ENCODE peak calls at places on chromosomes 16 and 17, in five cellular contexts. B is ELF-1, P is Peyer's patch, W is iPS-NIHi11, G is NCI-H2081. I is an unnamed sample.

GRCh38 chr16:85394511-85395206 is 218.5 kb upstream of the GSE1 start:
- DNase-seq in B (no peak), P (no peak), W (no peak), G (no peak), I (no peak)

GRCh38 chr17:80449930-80450576 is 26.4 kb downstream of the NPTX1 start:
- DNase-seq in B (no peak), P (no peak), W (no peak), G (no peak), I (no peak)

GRCh38 chr17:30212750-30213149 is 22.7 kb downstream of the SLC6A4 start:
- DNase-seq in B (no peak), P (no peak), W (no peak), G (no peak), I (peak)

GRCh38 chr16:30567160-30567990 is 4.1 kb downstream of the ZNF688 start:
- DNase-seq in B (no peak), P (no peak), W (no peak), G (no peak), I (no peak)

GRCh38 chr16:14371778-14372431 is 258.2 kb downstream of the PARN start:
- DNase-seq in B (no peak), P (no peak), W (peak), G (no peak), I (peak)

GRCh38 chr17:80319999-80320344 is 59.3 kb downstream of the RNF213 start:
- DNase-seq in B (no peak), P (no peak), W (no peak), G (no peak), I (no peak)

GRCh38 chr16:23905027-23905426 is 69.2 kb downstream of the PRKCB start:
- DNase-seq in B (peak), P (no peak), W (peak), G (no peak), I (peak)

GRCh38 chr17:39903158-39903884 is 15.1 kb downstream of the GSDMB start:
- DNase-seq in B (no peak), P (no peak), W (no peak), G (no peak), I (no peak)

GRCh38 chr17:72756256-72756655 is 336.2 kb downstream of the SLC39A11 start:
- DNase-seq in B (no peak), P (no peak), W (no peak), G (no peak), I (no peak)

GRCh38 chr17:82734987-82735866 is at the start of gene FN3K:
- DNase-seq in B (peak), P (peak), W (peak), G (peak), I (peak)

GRCh38 chr17:72527819-72528218 is 407.0 kb downstream of the SOX9 start:
- DNase-seq in B (no peak), P (no peak), W (no peak), G (no peak), I (no peak)

GRCh38 chr17:74930535-74931036 is 5.1 kb upstream of the OTOP3 start:
- DNase-seq in B (no peak), P (no peak), W (no peak), G (no peak), I (no peak)

GRCh38 chr17:39772987-39773664 is 35.4 kb downstream of the GRB7 start:
- DNase-seq in B (no peak), P (no peak), W (no peak), G (no peak), I (peak)

GRCh38 chr17:58531661-58532554 is 17.5 kb upstream of the MTMR4 start:
- DNase-seq in B (peak), P (peak), W (peak), G (peak), I (peak)

GRCh38 chr17:3973498-3974137 is 9.4 kb upstream of the ATP2A3 start:
- DNase-seq in B (no peak), P (peak), W (peak), G (no peak), I (peak)

GRCh38 chr17:72466199-72466598 is 345.4 kb downstream of the SOX9 start:
- DNase-seq in B (no peak), P (peak), W (no peak), G (no peak), I (no peak)

GRCh38 chr16:8655184-8655717 is 19.2 kb upstream of the ABAT start:
- DNase-seq in B (peak), P (no peak), W (peak), G (no peak), I (peak)

GRCh38 chr16:70611224-70611598 is 35.1 kb upstream of the IL34 start:
- DNase-seq in B (no peak), P (no peak), W (peak), G (no peak), I (peak)

GRCh38 chr16:73067671-73068545 is 20.0 kb upstream of the ZFHX3 start:
- DNase-seq in B (no peak), P (no peak), W (no peak), G (no peak), I (peak)

GRCh38 chr16:19967561-19967960 is 82.9 kb upstream of the GPRC5B start:
- DNase-seq in B (no peak), P (no peak), W (no peak), G (no peak), I (no peak)

GRCh38 chr17:31448467-31449077 is 57.1 kb downstream of the RAB11FIP4 start:
- DNase-seq in B (peak), P (no peak), W (peak), G (no peak), I (no peak)

GRCh38 chr17:49610883-49611584 is 35.4 kb downstream of the NXPH3 start:
- DNase-seq in B (no peak), P (no peak), W (no peak), G (no peak), I (no peak)

GRCh38 chr16:69703638-69704037 is 22.7 kb downstream of the NQO1 start:
- DNase-seq in B (no peak), P (no peak), W (no peak), G (no peak), I (no peak)

GRCh38 chr17:75289832-75290337 is 652 bp upstream of the SLC25A19 start:
- DNase-seq in B (no peak), P (peak), W (no peak), G (peak), I (no peak)

GRCh38 chr17:74466111-74466784 is at the start of gene CD300A:
- DNase-seq in B (no peak), P (no peak), W (no peak), G (no peak), I (no peak)

GRCh38 chr16:88870608-88871348 is 4.3 kb upstream of the PABPN1L start:
- DNase-seq in B (no peak), P (no peak), W (no peak), G (no peak), I (no peak)

GRCh38 chr17:48328457-48328856 is 101.6 kb downstream of the SKAP1 start:
- DNase-seq in B (no peak), P (no peak), W (no peak), G (no peak), I (no peak)

GRCh38 chr17:34409352-34409751 is 46.3 kb upstream of the CCL1 start:
- DNase-seq in B (no peak), P (no peak), W (no peak), G (no peak), I (no peak)

GRCh38 chr16:15778204-15778743 is 78.6 kb downstream of the MYH11 start:
- DNase-seq in B (no peak), P (no peak), W (no peak), G (no peak), I (no peak)

GRCh38 chr16:64408699-64409098 is 713.2 kb downstream of the CDH11 start:
- DNase-seq in B (no peak), P (no peak), W (no peak), G (no peak), I (no peak)

GRCh38 chr16:11621920-11622651 is 35.4 kb upstream of the LITAF start:
- DNase-seq in B (no peak), P (peak), W (no peak), G (no peak), I (no peak)

GRCh38 chr17:40577611-40578065 is 12.4 kb upstream of the CCR7 start:
- DNase-seq in B (no peak), P (no peak), W (no peak), G (no peak), I (peak)

GRCh38 chr16:75267631-75268264 is 16.3 kb upstream of the BCAR1 start:
- DNase-seq in B (no peak), P (peak), W (no peak), G (no peak), I (peak)